ENCODE peak calls at places on chromosomes 16 and 17, in six cellular contexts. F, P, J, Y, U and T are unnamed samples. For H3K4me1, the result is how much of the 10 kb centered on the place peaks cover.

GRCh38 chr17:17055286-17056166 is 13.3 kb downstream of the MPRIP start:
- DNase-seq in F (peak), P (no peak), J (no peak), Y (peak), U (no peak), T (peak)

GRCh38 chr16:4437366-4437765 is 11.7 kb downstream of the DNAJA3 start:
- DNase-seq in F (no peak), P (no peak), J (no peak), Y (no peak), U (no peak), T (no peak)

GRCh38 chr17:6374761-6375312 is 60.1 kb downstream of the AIPL1 start:
- DNase-seq in F (no peak), P (peak), J (peak), Y (no peak), U (no peak), T (no peak)

GRCh38 chr17:7982666-7983065 is 19.7 kb upstream of the GUCY2D start:
- DNase-seq in F (peak), P (no peak), J (peak), Y (no peak), U (no peak), T (no peak)

GRCh38 chr16:2692251-2692947 is 10.1 kb downstream of the KCTD5 start:
- DNase-seq in F (no peak), P (no peak), J (peak), Y (peak), U (no peak), T (peak)

GRCh38 chr17:81254955-81255717 is 16.0 kb downstream of the NDUFAF8 start:
- DNase-seq in F (peak), P (peak), J (peak), Y (peak), U (peak), T (peak)

GRCh38 chr16:27625050-27625697 is 75.2 kb downstream of the KATNIP start:
- DNase-seq in F (no peak), P (no peak), J (peak), Y (peak), U (no peak), T (no peak)

GRCh38 chr16:84754353-84754856 is 54.6 kb downstream of the USP10 start:
- DNase-seq in F (peak), P (peak), J (peak), Y (peak), U (peak), T (peak)

GRCh38 chr17:64115871-64116534 is 13.9 kb downstream of the ERN1 start:
- DNase-seq in F (no peak), P (peak), J (peak), Y (no peak), U (no peak), T (no peak)

GRCh38 chr16:82562183-82562677 is 64.5 kb upstream of the CDH13 start:
- DNase-seq in F (no peak), P (no peak), J (no peak), Y (no peak), U (no peak), T (no peak)

GRCh38 chr17:55451758-55452468 is 30.3 kb upstream of the MMD start:
- DNase-seq in F (no peak), P (no peak), J (peak), Y (no peak), U (no peak), T (no peak)
- H3K4me1 ChIP-seq in F (half or more), P (under half), J (under half), Y (under half), U (under half), T (under half)

GRCh38 chr17:47694818-47695663 is 1.1 kb downstream of the TBKBP1 start:
- DNase-seq in F (peak), P (peak), J (peak), Y (peak), U (no peak), T (peak)
- TF ChIP-seq POLR2A in F (no peak), P (peak), J (no peak), Y (no peak), U (no peak), T (peak)

DNA sequence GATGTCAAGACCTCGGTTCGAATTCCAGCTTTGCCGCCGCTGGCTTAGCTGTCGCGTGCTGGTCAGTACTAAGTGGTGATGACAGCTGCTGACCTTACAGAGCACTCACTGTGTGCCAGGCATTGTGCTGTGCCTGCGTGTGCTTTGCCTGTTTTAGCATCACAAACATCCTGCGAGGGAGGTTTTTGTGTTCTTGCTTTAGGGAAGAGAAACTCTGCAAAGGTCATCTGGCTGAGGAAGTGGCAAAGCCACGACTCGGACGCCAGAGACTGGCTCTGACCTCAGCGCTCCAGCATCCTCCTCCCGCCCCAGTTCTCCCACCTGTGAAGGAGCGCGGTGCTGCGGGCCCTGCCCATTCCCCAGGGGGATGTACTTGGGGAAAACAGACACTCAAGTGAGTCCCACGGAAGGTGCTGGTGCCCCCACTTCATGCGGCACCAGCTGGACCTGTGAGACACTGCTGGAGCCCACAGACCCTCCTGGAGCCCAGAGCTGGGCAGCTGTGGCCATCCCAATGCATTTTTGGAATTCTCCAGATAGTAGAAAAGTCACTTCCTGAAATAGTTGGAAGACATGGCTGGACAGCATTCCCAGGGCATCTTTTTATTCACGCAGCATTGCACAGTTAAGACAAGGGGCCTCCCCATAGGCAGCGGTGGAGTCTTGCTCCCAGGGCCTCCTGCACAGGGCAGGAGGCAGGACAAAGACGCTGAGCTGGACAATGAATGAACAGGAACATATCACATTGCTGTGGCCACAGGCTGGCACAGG is 20.0 kb upstream of the HERPUD1 start:
- DNase-seq in F (peak), P (no peak), J (peak), Y (peak), U (no peak), T (no peak)
- H3K4me1 ChIP-seq in F (under half), P (half or more), J (under half), Y (under half), U (under half), T (half or more)

DNA sequence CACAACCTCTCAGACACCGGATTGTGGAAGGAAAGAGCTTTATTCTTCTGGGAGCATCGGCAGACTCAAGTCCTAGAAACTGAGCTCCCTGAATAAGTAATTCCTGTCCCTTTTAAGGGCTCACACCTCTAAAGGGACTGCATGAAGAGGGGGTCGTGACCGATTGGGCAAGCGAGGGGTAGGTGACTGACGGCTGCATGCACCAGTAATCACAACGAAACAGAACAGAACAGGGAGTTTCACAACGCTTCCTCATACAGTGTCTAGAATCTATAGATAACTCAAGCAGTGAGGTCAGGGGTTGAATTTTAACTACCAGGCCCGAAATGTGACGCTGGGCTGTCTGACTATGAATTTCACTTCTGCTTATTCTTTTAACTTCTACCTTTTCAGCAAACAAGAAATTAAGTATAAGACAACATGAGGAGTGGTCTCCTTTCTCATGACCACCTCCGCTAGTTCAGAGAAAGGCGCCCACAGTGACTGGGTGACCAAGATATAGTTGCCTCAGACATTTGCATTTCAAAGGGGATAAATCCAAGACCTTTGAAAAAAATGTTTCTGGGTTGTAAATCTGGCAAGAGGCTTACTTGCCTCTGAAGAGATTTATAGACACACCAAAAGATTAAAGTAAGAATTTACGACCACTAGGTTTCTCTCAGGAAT is 88.4 kb upstream of the ATF7IP2 start:
- DNase-seq in F (no peak), P (no peak), J (no peak), Y (no peak), U (no peak), T (no peak)
- TF ChIP-seq POLR2A in F (no peak), P (no peak), J (no peak), Y (no peak), U (no peak), T (no peak)

GRCh38 chr16:66205287-66206167 is 161.0 kb upstream of the CDH5 start:
- DNase-seq in F (no peak), P (no peak), J (peak), Y (no peak), U (no peak), T (no peak)

GRCh38 chr16:66204761-66205160 is 161.7 kb upstream of the CDH5 start:
- DNase-seq in F (no peak), P (no peak), J (no peak), Y (no peak), U (no peak), T (no peak)

GRCh38 chr16:66207139-66207863 is 159.2 kb upstream of the CDH5 start:
- DNase-seq in F (no peak), P (no peak), J (no peak), Y (peak), U (no peak), T (no peak)

GRCh38 chr16:66211651-66212050 is 154.8 kb upstream of the CDH5 start:
- DNase-seq in F (no peak), P (no peak), J (no peak), Y (no peak), U (no peak), T (no peak)

GRCh38 chr16:66207864-66208226 is 158.6 kb upstream of the CDH5 start:
- DNase-seq in F (no peak), P (no peak), J (no peak), Y (no peak), U (no peak), T (no peak)
- H3K4me1 ChIP-seq in F (under half), P (under half), J (under half), Y (under half), U (under half), T (under half)